ENCODE peak calls at places on chromosomes 12 and 14, in seven cellular contexts. M, K, Z, F, N, H and A are unnamed samples.

GRCh38 chr12:13428538-13429265 is 232.2 kb downstream of the EMP1 start:
- DNase-seq in H (no peak), N (no peak), M (no peak), Z (no peak), F (no peak), K (no peak), A (peak)

GRCh38 chr12:18343708-18344107 is 82.4 kb downstream of the PIK3C2G start:
- DNase-seq in F (no peak), M (no peak), K (no peak), Z (no peak), N (no peak), H (no peak), A (no peak)

GRCh38 chr12:48021485-48022179 is 17.4 kb upstream of the COL2A1 start:
- DNase-seq in Z (no peak), H (peak), N (no peak), F (peak), K (no peak), M (no peak), A (no peak)

GRCh38 chr14:49999216-49999761 is 106.4 kb downstream of the ARF6 start:
- DNase-seq in M (no peak), Z (peak), K (no peak), N (peak), F (peak), H (peak), A (peak)

GRCh38 chr14:74712499-74713394 is at the start of the genes AREL1 and FCF1:
- DNase-seq in K (peak), H (peak), F (peak), Z (peak), N (peak), M (peak), A (peak)

GRCh38 chr12:47736877-47737676 is 11.8 kb upstream of the ENDOU start:
- DNase-seq in M (peak), N (peak), Z (peak), K (no peak), H (no peak), F (peak), A (no peak)

GRCh38 chr14:70023871-70024270 is 144.7 kb downstream of the SMOC1 start:
- DNase-seq in K (no peak), H (no peak), M (no peak), F (no peak), N (peak), Z (no peak), A (no peak)

GRCh38 chr12:1972856-1973317 is 31.4 kb downstream of the DCP1B start:
- DNase-seq in H (no peak), Z (peak), F (no peak), N (peak), K (no peak), M (no peak), A (no peak)

GRCh38 chr14:22650960-22651521 is 6.9 kb upstream of the OR6J1 start:
- DNase-seq in H (peak), N (no peak), M (no peak), F (no peak), K (peak), Z (no peak), A (no peak)

GRCh38 chr12:39807043-39807442 is 187.4 kb upstream of the ABCD2 start:
- DNase-seq in Z (peak), H (peak), K (no peak), M (no peak), F (no peak), N (no peak), A (no peak)

GRCh38 chr12:66375560-66375959 is 73.3 kb downstream of the HELB start:
- DNase-seq in F (no peak), N (no peak), Z (no peak), K (no peak), M (no peak), H (no peak), A (no peak)

GRCh38 chr12:6724409-6724797 is 557 bp downstream of the COPS7A start:
- DNase-seq in F (peak), K (no peak), N (peak), Z (no peak), M (no peak), H (no peak), A (no peak)

GRCh38 chr14:68814376-68815287 is 21.8 kb upstream of the ZFP36L1 start:
- DNase-seq in K (peak), F (no peak), H (no peak), M (peak), N (peak), Z (peak), A (no peak)

GRCh38 chr12:29350080-29350479 is 30.9 kb downstream of the ERGIC2 start:
- DNase-seq in H (peak), K (peak), M (no peak), Z (peak), F (no peak), N (peak), A (peak)

GRCh38 chr12:88029093-88029665 is at the start of gene C12orf50:
- DNase-seq in H (no peak), F (no peak), N (no peak), M (no peak), K (no peak), Z (no peak), A (no peak)

GRCh38 chr12:51323317-51323960 is 535 bp downstream of the BIN2 start:
- DNase-seq in M (no peak), F (no peak), H (no peak), Z (no peak), N (no peak), K (no peak), A (no peak)

GRCh38 chr14:36506732-36507614 is 13.1 kb downstream of the NKX2-1 start:
- DNase-seq in M (no peak), Z (no peak), K (no peak), F (no peak), H (no peak), N (no peak), A (no peak)

GRCh38 chr12:56716458-56716857 is 8.6 kb downstream of the NACA start:
- DNase-seq in F (no peak), M (no peak), K (no peak), H (no peak), N (no peak), Z (no peak), A (no peak)

GRCh38 chr12:8087666-8088065 is 5.6 kb downstream of the NECAP1 start:
- DNase-seq in H (no peak), F (no peak), K (no peak), M (no peak), Z (no peak), N (no peak), A (no peak)

GRCh38 chr12:100643246-100643645 is 69.8 kb downstream of the GAS2L3 start:
- DNase-seq in Z (no peak), F (no peak), H (peak), N (no peak), M (no peak), K (no peak), A (no peak)

GRCh38 chr12:47722926-47723631 is 2.2 kb downstream of the ENDOU start:
- DNase-seq in H (peak), M (no peak), Z (no peak), N (no peak), K (no peak), F (no peak), A (no peak)

GRCh38 chr12:109878749-109879148 is 1.6 kb downstream of the GLTP start:
- DNase-seq in N (no peak), F (no peak), M (no peak), K (no peak), H (peak), Z (no peak), A (no peak)

GRCh38 chr12:109877504-109878246 is 2.7 kb downstream of the GLTP start:
- DNase-seq in M (no peak), F (no peak), H (no peak), K (no peak), N (no peak), Z (no peak), A (no peak)

GRCh38 chr12:109875572-109876131 is 4.7 kb downstream of the GLTP start:
- DNase-seq in H (peak), M (no peak), N (no peak), Z (no peak), K (no peak), F (no peak), A (no peak)

GRCh38 chr12:109878247-109878625 is 2.1 kb downstream of the GLTP start:
- DNase-seq in M (no peak), K (no peak), F (no peak), Z (no peak), H (no peak), N (no peak), A (no peak)

DNA sequence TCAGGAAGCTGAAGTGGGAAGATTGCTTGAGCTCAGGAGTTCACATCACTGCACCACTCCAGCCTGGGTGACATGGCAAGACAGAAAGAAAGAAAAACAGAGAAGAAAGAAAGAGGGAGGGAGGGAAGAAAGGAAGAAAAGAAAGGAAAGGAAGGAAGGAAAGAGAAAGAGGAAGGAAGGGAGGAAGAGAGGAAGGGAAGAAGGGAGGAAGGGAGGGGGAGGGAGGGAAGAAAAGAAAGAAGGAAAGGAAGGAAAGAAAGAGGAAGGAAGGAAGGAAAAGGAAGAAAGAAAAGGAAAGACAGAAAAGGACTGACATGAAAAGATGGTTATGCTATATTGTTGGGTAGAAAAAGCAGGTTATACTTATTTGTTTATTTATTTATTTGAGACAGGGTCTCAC is 3.9 kb downstream of the GLTP start:
- DNase-seq in H (no peak), M (no peak), F (no peak), K (no peak), Z (no peak), N (no peak), A (no peak)
- H3K4me3 ChIP-seq in H (no peak), M (no peak), F (no peak), K (no peak), Z (no peak), N (no peak), A (no peak)

DNA sequence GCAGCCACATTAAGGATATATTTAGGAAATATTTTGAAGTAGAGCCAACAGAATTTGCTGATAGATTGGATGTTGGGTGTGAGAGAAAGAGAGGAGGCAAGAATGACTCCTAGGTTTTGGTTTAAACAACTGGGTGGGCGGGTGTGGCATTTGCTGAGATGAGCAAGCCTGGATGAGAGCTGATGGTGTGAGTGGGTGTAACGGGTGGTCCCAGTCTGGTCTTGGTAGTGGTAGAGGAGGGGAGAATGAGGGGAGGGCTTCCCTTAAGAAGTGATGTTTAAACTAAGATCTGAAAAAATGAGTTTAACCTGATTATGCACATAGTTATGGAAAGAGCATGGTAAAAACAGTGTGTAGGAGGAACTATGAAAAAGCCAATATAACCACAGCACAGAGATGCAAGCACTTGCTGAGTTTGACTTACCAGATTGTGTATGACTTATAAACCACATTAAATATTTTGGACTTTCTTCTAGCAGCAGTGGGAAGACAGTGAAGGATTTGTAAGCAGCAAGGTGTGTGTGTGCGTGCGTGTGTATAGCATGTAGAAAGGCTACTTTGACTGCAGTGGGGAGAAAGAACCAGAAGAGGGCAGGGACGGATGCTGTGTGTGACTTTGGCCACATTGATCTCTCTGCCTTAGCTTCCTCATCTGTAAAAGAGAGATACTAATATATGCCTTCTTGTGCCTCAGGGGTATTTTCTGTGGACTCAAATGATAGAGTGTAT is 139.7 kb downstream of the PRIMA1 start:
- DNase-seq in K (no peak), H (peak), N (no peak), Z (no peak), F (no peak), M (no peak), A (no peak)
- TF ChIP-seq CTCF in K (peak), H (peak), N (no peak), Z (no peak), F (no peak), M (no peak), A (peak)

DNA sequence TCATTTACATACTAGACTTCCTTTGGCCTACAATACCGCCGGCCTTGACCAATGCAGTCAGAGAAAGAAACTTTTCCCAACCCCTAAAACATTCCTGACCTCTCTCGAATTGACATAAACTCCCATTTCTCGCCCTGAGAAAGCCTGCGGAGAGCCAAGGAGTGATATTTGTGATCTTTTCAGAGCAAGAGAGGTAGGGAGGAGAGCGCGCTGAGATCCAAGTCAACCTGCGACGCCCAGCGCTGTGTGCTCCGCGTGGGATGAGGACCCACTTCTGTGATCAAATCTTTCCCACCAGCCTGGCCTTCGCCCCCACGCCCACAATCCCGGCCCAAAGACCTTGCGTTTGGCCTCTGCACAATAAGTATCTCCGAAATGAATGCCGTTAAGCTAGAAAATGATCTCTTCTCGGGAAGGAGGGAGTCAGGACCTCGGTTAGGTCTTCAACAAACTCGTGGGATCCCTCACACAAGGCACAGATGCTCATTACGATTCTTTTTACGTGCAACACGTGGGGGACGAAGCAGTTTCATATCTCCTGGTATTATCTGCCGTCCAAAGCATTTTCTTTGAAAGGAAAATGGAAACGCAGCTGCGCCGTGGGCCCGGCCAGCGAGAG is 6.3 kb upstream of the NPAS3 start:
- DNase-seq in H (no peak), F (no peak), N (no peak), Z (no peak), M (no peak), K (no peak), A (no peak)
- H3K4me3 ChIP-seq in H (no peak), F (peak), N (no peak), Z (no peak), M (peak), K (no peak), A (peak)

GRCh38 chr14:58166005-58166983 is 14.3 kb upstream of the ARMH4 start:
- DNase-seq in F (peak), M (peak), K (peak), H (peak), Z (peak), N (peak), A (peak)
- TF ChIP-seq CTCF in F (no peak), M (peak), K (peak), H (peak), Z (peak), N (peak), A (peak)

DNA sequence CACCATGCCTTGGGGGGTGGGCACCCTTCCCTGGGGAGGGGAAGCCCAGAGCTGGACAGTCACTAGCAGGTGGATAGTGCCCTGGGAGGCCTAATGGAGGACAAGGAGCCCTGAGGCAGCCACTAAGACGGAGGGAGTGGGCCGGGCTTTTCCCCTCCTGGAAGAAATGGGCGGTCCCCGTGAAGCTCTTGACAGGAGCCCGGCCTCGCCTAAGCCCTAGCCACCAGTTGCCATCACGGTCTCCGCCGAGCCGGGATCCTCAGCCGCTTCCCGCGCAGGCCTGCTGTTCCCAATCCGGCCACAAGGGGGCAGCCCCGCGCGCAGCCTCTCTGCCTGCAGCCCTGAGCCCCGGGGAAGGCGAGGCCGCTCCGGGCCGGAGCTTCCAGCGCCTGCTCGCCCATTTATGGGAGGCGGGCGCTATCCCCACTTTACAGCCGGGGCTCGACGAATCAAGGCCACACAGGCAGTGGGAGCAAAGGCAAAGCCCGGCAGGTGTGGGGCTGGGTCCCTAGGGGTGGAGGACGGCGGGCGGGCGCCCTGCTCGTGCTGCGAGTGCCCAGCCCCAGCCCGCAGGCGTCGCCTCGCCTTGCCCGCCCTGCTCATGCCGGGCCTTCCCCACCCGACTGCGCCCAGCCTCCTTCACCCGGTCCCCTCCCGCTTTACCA is 61.5 kb downstream of the LGMN start:
- DNase-seq in K (no peak), N (peak), M (peak), F (peak), Z (peak), H (peak), A (no peak)
- H3K4me3 ChIP-seq in K (peak), N (no peak), M (peak), F (peak), Z (peak), H (peak), A (peak)

GRCh38 chr12:119685375-119685774 is 17.4 kb downstream of the PRKAB1 start:
- DNase-seq in K (no peak), Z (no peak), N (no peak), H (no peak), F (no peak), M (no peak), A (no peak)

GRCh38 chr12:119687879-119688278 is 19.9 kb downstream of the PRKAB1 start:
- DNase-seq in N (no peak), H (no peak), F (no peak), M (no peak), Z (no peak), K (no peak), A (no peak)

GRCh38 chr12:119686776-119687175 is 18.8 kb downstream of the PRKAB1 start:
- DNase-seq in Z (no peak), K (no peak), N (no peak), F (no peak), H (no peak), M (no peak), A (no peak)

GRCh38 chr12:119686355-119686754 is 18.4 kb downstream of the PRKAB1 start:
- DNase-seq in M (no peak), Z (no peak), N (no peak), F (peak), K (no peak), H (no peak), A (no peak)

GRCh38 chr12:119687344-119687865 is 19.5 kb downstream of the PRKAB1 start:
- DNase-seq in M (no peak), Z (no peak), F (no peak), H (no peak), N (no peak), K (no peak), A (no peak)
- TF ChIP-seq CTCF in M (no peak), Z (no peak), F (no peak), H (no peak), N (no peak), K (no peak), A (no peak)